ENCODE peak calls at places on chromosome 19, in seven cellular contexts. J is AG09319, G is mesothelial cell of epicardium, Y is heart left ventricle, B is Caco-2, O is upper lobe of right lung, A is cardiac muscle cell. H is an unnamed sample.

GRCh38 chr19:14363203-14364097 is 17.8 kb upstream of the ADGRE5 start:
- DNase-seq in J (no peak), G (peak), Y (peak), B (peak), O (peak), A (peak), H (peak)

GRCh38 chr19:39390460-39390758 is 497 bp downstream of the PAF1 start:
- DNase-seq in J (no peak), G (no peak), Y (no peak), B (no peak), O (no peak), A (no peak), H (no peak)

GRCh38 chr19:55482967-55483671 is 1.9 kb upstream of the NAT14 start:
- DNase-seq in J (no peak), G (no peak), Y (no peak), B (no peak), O (no peak), A (no peak), H (no peak)

GRCh38 chr19:56751078-56751489 is 79.5 kb upstream of the ZNF835 start:
- DNase-seq in J (no peak), G (no peak), Y (no peak), B (no peak), O (no peak), A (peak), H (no peak)

GRCh38 chr19:44111910-44112463 is 1.2 kb upstream of the ZNF225 start:
- DNase-seq in J (peak), G (no peak), Y (no peak), B (peak), O (no peak), A (peak), H (peak)

GRCh38 chr19:23482829-23483228 is 87.6 kb upstream of the ZNF91 start:
- DNase-seq in J (no peak), G (no peak), Y (no peak), B (no peak), O (no peak), A (no peak), H (no peak)

GRCh38 chr19:44745386-44745831 is 3.1 kb upstream of the BCL3 start:
- DNase-seq in J (peak), G (no peak), Y (peak), B (no peak), O (peak), A (peak), H (no peak)

GRCh38 chr19:2166741-2167738 is 3.3 kb downstream of the DOT1L start:
- DNase-seq in J (peak), G (no peak), Y (peak), B (no peak), O (peak), A (peak), H (no peak)

GRCh38 chr19:16457195-16457953 is 14.4 kb downstream of the EPS15L1 start:
- DNase-seq in J (peak), G (no peak), Y (peak), B (no peak), O (no peak), A (peak), H (no peak)

GRCh38 chr19:49923055-49924003 is 5.7 kb upstream of the ATF5 start:
- DNase-seq in J (no peak), G (no peak), Y (no peak), B (no peak), O (no peak), A (no peak), H (no peak)

GRCh38 chr19:48501446-48501960 is 10.1 kb downstream of the LMTK3 start:
- DNase-seq in J (no peak), G (peak), Y (no peak), B (peak), O (peak), A (no peak), H (no peak)

GRCh38 chr19:2613507-2614295 is 88.8 kb downstream of the GNG7 start:
- DNase-seq in J (no peak), G (no peak), Y (peak), B (peak), O (peak), A (peak), H (peak)

GRCh38 chr19:2186071-2186846 is 22.5 kb downstream of the DOT1L start:
- DNase-seq in J (peak), G (peak), Y (peak), B (no peak), O (peak), A (peak), H (no peak)

GRCh38 chr19:52507266-52507665 is 20.2 kb upstream of the ZNF808 start:
- DNase-seq in J (no peak), G (no peak), Y (no peak), B (no peak), O (no peak), A (no peak), H (no peak)

GRCh38 chr19:35754365-35755139 is 2.3 kb downstream of the HSPB6 start:
- DNase-seq in J (no peak), G (no peak), Y (no peak), B (no peak), O (no peak), A (no peak), H (no peak)

GRCh38 chr19:50649433-50650391 is at the start of gene C19orf81:
- DNase-seq in J (no peak), G (no peak), Y (no peak), B (peak), O (no peak), A (peak), H (no peak)

GRCh38 chr19:49875801-49876421 is 1.2 kb downstream of the AKT1S1 start:
- DNase-seq in J (no peak), G (no peak), Y (peak), B (peak), O (peak), A (peak), H (peak)

GRCh38 chr19:56748443-56748842 is 76.9 kb upstream of the ZNF835 start:
- DNase-seq in J (no peak), G (no peak), Y (no peak), B (no peak), O (no peak), A (peak), H (no peak)

GRCh38 chr19:18674616-18675015 is 8.9 kb upstream of the CRTC1 start:
- DNase-seq in J (no peak), G (no peak), Y (no peak), B (no peak), O (no peak), A (no peak), H (no peak)

GRCh38 chr19:49801966-49802661 is 11.0 kb downstream of the FUZ start:
- DNase-seq in J (peak), G (peak), Y (peak), B (peak), O (no peak), A (peak), H (no peak)

GRCh38 chr19:42282036-42282762 is 13.1 kb downstream of the CIC start:
- DNase-seq in J (no peak), G (no peak), Y (no peak), B (no peak), O (no peak), A (no peak), H (no peak)

GRCh38 chr19:50358483-50359431 is 6.7 kb downstream of the NAPSA start:
- DNase-seq in J (no peak), G (no peak), Y (peak), B (no peak), O (peak), A (peak), H (no peak)

GRCh38 chr19:49761249-49761624 is 1.9 kb downstream of the TSKS start:
- DNase-seq in J (no peak), G (no peak), Y (no peak), B (no peak), O (no peak), A (no peak), H (no peak)

GRCh38 chr19:45514376-45515051 is 7.2 kb downstream of the VASP start:
- DNase-seq in J (no peak), G (no peak), Y (no peak), B (no peak), O (peak), A (no peak), H (no peak)

GRCh38 chr19:41327076-41327475 is 17.1 kb downstream of the CCDC97 start:
- DNase-seq in J (no peak), G (no peak), Y (no peak), B (no peak), O (no peak), A (no peak), H (no peak)

GRCh38 chr19:48631254-48631653 is 5.9 kb downstream of the DBP start:
- DNase-seq in J (no peak), G (no peak), Y (no peak), B (no peak), O (no peak), A (no peak), H (no peak)

GRCh38 chr19:17289489-17289888 is 7.8 kb downstream of the ANKLE1 start:
- DNase-seq in J (peak), G (peak), Y (peak), B (peak), O (peak), A (peak), H (peak)

GRCh38 chr19:31351212-31352193 is 2.3 kb upstream of the TSHZ3 start:
- DNase-seq in J (no peak), G (no peak), Y (peak), B (no peak), O (peak), A (peak), H (peak)

GRCh38 chr19:50460161-50460765 is 16.0 kb upstream of the EMC10 start:
- DNase-seq in J (no peak), G (no peak), Y (no peak), B (peak), O (no peak), A (peak), H (no peak)

GRCh38 chr19:28039677-28040381 is 1173.1 kb downstream of the UQCRFS1 start:
- DNase-seq in J (no peak), G (no peak), Y (no peak), B (no peak), O (no peak), A (no peak), H (no peak)

GRCh38 chr19:50461066-50461875 is 15.0 kb upstream of the EMC10 start:
- DNase-seq in J (peak), G (no peak), Y (no peak), B (peak), O (peak), A (peak), H (peak)

GRCh38 chr19:45172173-45172572 is 5.9 kb downstream of the TRAPPC6A start:
- DNase-seq in J (no peak), G (no peak), Y (no peak), B (no peak), O (no peak), A (no peak), H (no peak)

GRCh38 chr19:49660338-49660961 is 5.2 kb downstream of the IRF3 start:
- DNase-seq in J (no peak), G (no peak), Y (no peak), B (no peak), O (no peak), A (no peak), H (no peak)

GRCh38 chr19:36093146-36093662 is 17.7 kb upstream of the OVOL3 start:
- DNase-seq in J (no peak), G (no peak), Y (no peak), B (no peak), O (no peak), A (no peak), H (no peak)

DNA sequence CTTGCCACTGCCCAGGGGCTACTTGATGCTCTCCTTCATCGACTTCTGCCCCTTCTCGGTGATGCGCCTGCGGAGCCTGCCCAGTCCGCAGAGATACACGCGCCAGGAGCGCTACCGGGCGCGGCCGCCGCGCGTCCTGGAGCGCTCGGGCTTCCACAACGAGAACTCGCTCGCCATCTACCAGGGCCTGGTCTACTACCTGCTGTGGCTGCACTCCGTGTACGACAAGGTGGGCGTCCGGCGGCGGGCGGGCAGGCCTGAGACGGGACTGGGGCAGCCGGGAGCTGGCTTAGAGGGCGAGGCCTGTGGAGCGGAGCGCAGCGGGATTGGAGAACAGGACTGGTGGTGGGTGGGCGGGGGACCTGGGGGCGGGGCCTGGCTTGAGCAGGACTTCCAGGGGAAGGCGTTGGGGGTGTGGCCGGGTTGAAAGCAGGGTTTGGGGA is 12.7 kb upstream of the PSMD8 start:
- DNase-seq in J (no peak), G (peak), Y (peak), B (peak), O (peak), A (peak), H (peak)
- TF ChIP-seq CTCF in J (no peak), G (no peak), Y (no peak), B (peak), O (no peak), A (no peak), H (no peak)

GRCh38 chr19:34145741-34146202 is 26.5 kb upstream of the LSM14A start:
- DNase-seq in J (no peak), G (no peak), Y (no peak), B (peak), O (no peak), A (peak), H (peak)
- TF ChIP-seq CTCF in J (peak), G (peak), Y (peak), B (peak), O (peak), A (peak), H (peak)

GRCh38 chr19:12657966-12658365 is 8.6 kb downstream of the MAN2B1 start:
- DNase-seq in J (no peak), G (no peak), Y (no peak), B (no peak), O (no peak), A (no peak), H (no peak)
- TF ChIP-seq CTCF in J (no peak), G (no peak), Y (no peak), B (no peak), O (no peak), A (no peak), H (no peak)

GRCh38 chr19:4830332-4830731 is 1.2 kb downstream of the TICAM1 start:
- DNase-seq in J (no peak), G (no peak), Y (no peak), B (no peak), O (no peak), A (no peak), H (no peak)

GRCh38 chr19:4830768-4831265 is 695 bp downstream of the TICAM1 start:
- DNase-seq in J (no peak), G (no peak), Y (no peak), B (no peak), O (no peak), A (no peak), H (no peak)

GRCh38 chr19:4832776-4833175 is 1.3 kb upstream of the TICAM1 start:
- DNase-seq in J (no peak), G (no peak), Y (no peak), B (no peak), O (no peak), A (no peak), H (no peak)

GRCh38 chr19:4831351-4832340 is at the start of gene TICAM1:
- DNase-seq in J (no peak), G (no peak), Y (peak), B (peak), O (peak), A (peak), H (peak)

GRCh38 chr19:4829001-4829712 is 2.4 kb downstream of the TICAM1 start:
- DNase-seq in J (no peak), G (no peak), Y (no peak), B (no peak), O (no peak), A (no peak), H (no peak)
- TF ChIP-seq CTCF in J (no peak), G (no peak), Y (no peak), B (no peak), O (no peak), A (no peak), H (no peak)

GRCh38 chr19:1116726-1117581 is 13.2 kb downstream of the GPX4 start:
- DNase-seq in J (no peak), G (no peak), Y (no peak), B (no peak), O (no peak), A (no peak), H (no peak)

GRCh38 chr19:1119475-1120217 is 15.9 kb downstream of the GPX4 start:
- DNase-seq in J (no peak), G (no peak), Y (no peak), B (no peak), O (no peak), A (no peak), H (no peak)

GRCh38 chr19:1121395-1121794 is 17.6 kb downstream of the GPX4 start:
- DNase-seq in J (no peak), G (no peak), Y (no peak), B (no peak), O (no peak), A (no peak), H (no peak)

GRCh38 chr19:1117654-1118053 is 13.9 kb downstream of the GPX4 start:
- DNase-seq in J (no peak), G (no peak), Y (no peak), B (no peak), O (no peak), A (no peak), H (no peak)

GRCh38 chr19:1118999-1119398 is 15.2 kb downstream of the GPX4 start:
- DNase-seq in J (no peak), G (no peak), Y (no peak), B (no peak), O (no peak), A (no peak), H (no peak)
- TF ChIP-seq CTCF in J (no peak), G (no peak), Y (no peak), B (no peak), O (no peak), A (no peak), H (no peak)

DNA sequence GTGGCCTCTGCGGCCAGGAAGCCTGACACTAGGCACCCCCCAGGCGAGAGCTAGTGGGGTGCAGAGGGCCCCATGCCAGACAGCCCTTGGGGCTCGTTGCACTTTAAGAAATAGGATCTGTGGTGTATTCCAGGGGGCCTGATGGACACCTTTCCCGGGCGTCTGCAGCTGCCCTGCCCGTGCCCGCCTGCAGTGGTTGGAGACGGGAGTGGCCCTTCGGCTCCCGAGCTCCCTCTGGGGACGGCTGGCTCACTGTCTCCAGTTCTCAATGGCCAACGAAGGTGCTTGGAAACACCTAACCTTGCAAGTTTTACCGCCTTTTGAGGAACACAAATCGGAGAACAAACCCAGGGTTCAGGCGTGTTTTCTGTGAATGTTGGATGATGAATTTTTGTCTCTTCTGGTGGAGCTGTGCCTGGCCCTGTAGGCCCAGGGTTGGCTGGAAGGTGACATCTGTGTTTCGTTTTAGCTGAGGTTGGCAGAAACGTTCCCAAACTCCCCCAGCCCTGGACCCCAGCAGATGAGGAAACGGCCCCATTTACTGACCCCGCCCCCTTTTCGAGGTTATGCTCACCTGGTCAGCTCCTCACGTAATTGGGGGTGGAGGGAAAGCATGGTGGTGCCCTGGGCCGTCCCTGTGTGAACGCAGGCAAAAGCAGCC is 17.4 kb upstream of the NPAS1 start:
- DNase-seq in J (no peak), G (no peak), Y (no peak), B (no peak), O (no peak), A (no peak), H (no peak)
- TF ChIP-seq CTCF in J (no peak), G (no peak), Y (peak), B (no peak), O (no peak), A (peak), H (no peak)

H was measured in endothelial cell.